ENCODE peak calls at places on chromosome 18, in seven cellular contexts. L, E, A, J, I, Z and Y are unnamed samples.
A peak's percentile ranks its signal among the peaks of the same experiment; 100 is the strongest.

GRCh38 chr18:77622009-77622692 is 372.5 kb downstream of the GALR1 start:
- DNase-seq in L (no peak), E (no peak), A (no peak), J (no peak), I (no peak), Z (no peak), Y (no peak)

GRCh38 chr18:78780719-78781600 is 198.7 kb upstream of the SALL3 start:
- DNase-seq in L (no peak), E (peak; percentile 64), A (no peak), J (no peak), I (no peak), Z (peak; percentile 65), Y (no peak)

GRCh38 chr18:79402977-79403722 is 7.4 kb downstream of the NFATC1 start:
- DNase-seq in L (no peak), E (peak; percentile 40), A (no peak), J (no peak), I (peak; percentile 43), Z (peak; percentile 60), Y (no peak)

GRCh38 chr18:3603460-3604259 is 153.7 kb downstream of the TGIF1 start:
- DNase-seq in L (peak; percentile 94), E (peak; percentile 74), A (peak; percentile 98), J (peak; percentile 43), I (no peak), Z (peak; percentile 79), Y (no peak)

GRCh38 chr18:27605107-27605834 is 420.2 kb upstream of the CHST9 start:
- DNase-seq in L (peak; percentile 28), E (peak; percentile 67), A (peak; percentile 82), J (peak; percentile 57), I (peak; percentile 65), Z (peak; percentile 71), Y (no peak)

GRCh38 chr18:58625839-58626238 is 3.1 kb downstream of the ALPK2 start:
- DNase-seq in L (no peak), E (no peak), A (no peak), J (no peak), I (no peak), Z (no peak), Y (no peak)

GRCh38 chr18:35155403-35156117 is 85.3 kb upstream of the ZNF397 start:
- DNase-seq in L (no peak), E (peak; percentile 39), A (peak; percentile 32), J (no peak), I (no peak), Z (peak; percentile 66), Y (no peak)

GRCh38 chr18:814300-815084 is 2.5 kb upstream of the YES1 start:
- DNase-seq in L (no peak), E (no peak), A (no peak), J (no peak), I (no peak), Z (no peak), Y (no peak)

GRCh38 chr18:5073026-5073944 is 123.8 kb downstream of the AKAIN1 start:
- DNase-seq in L (peak; percentile 13), E (no peak), A (peak; percentile 2), J (peak; percentile 50), I (peak; percentile 50), Z (no peak), Y (no peak)

GRCh38 chr18:73943763-73944162 is 203.9 kb downstream of the FBXO15 start:
- DNase-seq in L (no peak), E (no peak), A (no peak), J (no peak), I (no peak), Z (no peak), Y (no peak)
- TF ChIP-seq CTCF in L (no peak), E (no peak), A (no peak), J (no peak), I (no peak), Z (no peak), Y (no peak)

DNA sequence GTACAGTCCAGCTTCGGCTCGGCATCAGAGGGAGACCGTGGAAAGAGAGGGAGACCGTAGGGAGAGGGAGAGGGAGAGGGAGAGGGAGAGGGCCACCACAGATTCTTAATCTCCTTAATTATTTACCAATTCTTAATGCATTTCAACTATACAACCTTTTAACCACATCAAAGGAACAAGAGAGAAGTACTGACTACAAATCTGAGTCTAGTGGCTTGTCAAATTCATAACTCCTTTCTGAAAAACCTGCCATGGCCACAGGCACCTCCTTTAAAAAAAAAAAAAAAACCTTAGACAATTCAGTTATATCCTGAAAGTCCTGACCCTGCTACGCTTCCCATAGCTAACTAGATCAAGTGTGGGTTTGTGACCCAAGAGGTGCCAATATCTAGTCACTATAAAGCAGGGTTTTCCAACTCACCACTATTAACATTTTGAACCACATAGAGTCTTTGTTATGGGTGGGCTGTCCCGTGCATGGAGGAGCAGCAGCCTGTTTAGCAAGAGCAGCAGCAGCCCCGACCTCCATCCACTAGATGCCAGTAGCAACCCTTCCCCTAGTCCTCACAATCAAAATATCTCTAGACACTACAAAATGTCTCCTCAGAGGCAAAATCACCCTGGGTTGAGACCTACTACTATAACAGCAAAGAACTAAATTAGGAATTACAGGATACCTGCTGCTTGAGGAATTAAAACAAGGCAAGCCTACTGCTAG is 6.8 kb downstream of the ESCO1 start:
- DNase-seq in L (no peak), E (no peak), A (no peak), J (no peak), I (no peak), Z (no peak), Y (no peak)
- TF ChIP-seq CTCF in L (peak; percentile 26), E (no peak), A (no peak), J (peak; percentile 40), I (no peak), Z (no peak), Y (no peak)

GRCh38 chr18:38790303-38790702 is 1224.7 kb upstream of the CELF4 start:
- DNase-seq in L (no peak), E (no peak), A (no peak), J (no peak), I (no peak), Z (no peak), Y (no peak)
- TF ChIP-seq CTCF in L (peak; percentile 51), E (no peak), A (no peak), J (peak; percentile 12), I (peak; percentile 12), Z (no peak), Y (no peak)

GRCh38 chr18:13503839-13504238 is 222.5 kb downstream of the FAM210A start:
- DNase-seq in L (no peak), E (no peak), A (no peak), J (no peak), I (no peak), Z (no peak), Y (no peak)
- TF ChIP-seq CTCF in L (no peak), E (no peak), A (no peak), J (no peak), I (no peak), Z (no peak), Y (no peak)

DNA sequence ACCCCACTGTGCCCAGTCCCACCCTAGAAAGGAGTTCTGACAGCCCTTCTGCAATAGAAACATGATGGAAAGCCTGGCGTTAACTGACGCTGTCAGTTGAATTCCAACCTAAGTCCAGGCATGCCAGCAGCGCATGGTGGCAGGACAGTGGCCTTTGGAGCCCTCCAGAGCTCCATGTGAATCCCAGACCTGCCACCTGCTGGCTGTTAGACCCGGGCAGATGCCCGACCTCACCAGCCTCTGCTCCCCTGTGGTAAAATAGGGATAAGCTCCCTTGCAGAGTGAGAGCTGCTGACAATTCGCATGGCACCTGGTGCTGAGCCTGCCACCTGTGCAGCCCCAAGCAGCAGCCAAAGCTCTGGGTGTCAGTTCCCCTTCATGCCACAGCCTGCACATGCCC is 138.6 kb downstream of the LOXHD1 start:
- DNase-seq in L (no peak), E (no peak), A (no peak), J (no peak), I (peak; percentile 25), Z (no peak), Y (no peak)
- TF ChIP-seq CTCF in L (peak; percentile 35), E (no peak), A (no peak), J (no peak), I (peak; percentile 14), Z (no peak), Y (peak; percentile 61)

GRCh38 chr18:54232485-54233227 is 8.2 kb upstream of the MBD2 start:
- DNase-seq in L (no peak), E (no peak), A (no peak), J (no peak), I (no peak), Z (no peak), Y (no peak)
- TF ChIP-seq CTCF in L (no peak), E (no peak), A (no peak), J (no peak), I (no peak), Z (no peak), Y (no peak)

DNA sequence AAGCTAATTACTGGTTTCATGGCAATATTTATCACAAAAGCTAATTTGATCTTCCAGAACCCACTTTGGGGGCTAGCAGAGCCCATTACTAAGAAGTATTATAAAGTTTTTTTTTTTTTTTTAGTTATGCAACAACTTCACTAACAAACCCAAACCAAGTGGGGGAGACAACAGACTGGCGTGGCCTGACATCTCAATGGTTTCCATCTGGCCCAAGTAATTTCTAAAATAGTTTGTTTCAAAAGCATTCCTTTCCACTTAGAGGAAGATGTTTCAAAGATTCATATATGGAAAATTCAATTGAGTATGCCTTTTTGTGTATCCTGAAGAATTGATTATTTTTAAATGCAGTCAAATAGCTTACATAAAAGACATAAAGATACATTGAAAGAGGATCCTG is 367.1 kb downstream of the HRH4 start:
- DNase-seq in L (no peak), E (no peak), A (no peak), J (no peak), I (no peak), Z (no peak), Y (no peak)
- TF ChIP-seq CTCF in L (no peak), E (no peak), A (no peak), J (no peak), I (no peak), Z (no peak), Y (no peak)

GRCh38 chr18:51151568-51152511 is 45.6 kb downstream of the MEX3C start:
- DNase-seq in L (no peak), E (no peak), A (no peak), J (peak; percentile 65), I (no peak), Z (no peak), Y (no peak)
- TF ChIP-seq CTCF in L (no peak), E (no peak), A (no peak), J (peak; percentile 57), I (no peak), Z (no peak), Y (no peak)

DNA sequence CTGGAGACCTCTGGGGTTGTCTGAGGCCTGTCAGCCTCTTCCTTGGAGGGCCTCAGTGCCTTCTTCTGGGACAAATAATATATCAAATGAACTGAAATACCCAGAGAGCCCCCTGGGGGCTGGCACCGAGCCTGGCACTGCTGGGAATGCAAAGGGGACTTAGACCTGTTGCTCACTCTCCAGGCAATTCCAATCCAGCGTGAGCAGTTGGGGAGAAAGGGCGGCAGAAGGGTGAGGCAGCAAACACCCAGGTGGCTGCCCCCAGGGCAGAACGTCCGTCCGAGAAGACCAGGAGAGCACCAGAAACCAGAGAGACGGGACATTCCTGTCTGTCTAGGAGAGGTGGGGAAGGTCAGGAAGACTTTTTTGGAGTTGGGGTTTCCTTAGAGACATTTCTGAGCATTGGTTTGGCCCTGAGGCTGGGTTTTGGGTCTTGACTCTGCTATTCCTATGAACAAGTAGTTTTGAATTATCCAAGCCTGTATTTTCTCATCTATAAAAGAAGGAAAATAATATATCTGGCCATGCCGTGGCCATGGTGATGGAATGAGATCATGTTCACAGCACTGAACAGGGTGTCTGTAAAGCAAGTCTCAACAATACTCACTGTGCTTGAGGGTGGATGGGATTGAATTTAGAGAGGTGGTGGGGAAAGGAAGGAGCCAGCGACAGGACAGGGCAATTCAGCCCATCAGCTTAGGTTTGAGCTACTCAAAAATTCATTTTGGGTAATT is 44.3 kb upstream of the ZBTB7C start:
- DNase-seq in L (no peak), E (no peak), A (no peak), J (no peak), I (no peak), Z (no peak), Y (no peak)
- TF ChIP-seq CTCF in L (no peak), E (no peak), A (no peak), J (no peak), I (no peak), Z (no peak), Y (no peak)